ENCODE peak calls at places on chromosome 5, in seven cellular contexts. X is left ventricle myocardium inferior, Y is ascending aorta, B is AG09309, P is WERI-Rb-1, T is mammary epithelial cell, S is cardiac fibroblast. C is an unnamed sample.

GRCh38 chr5:112004867-112005532 is 248.0 kb upstream of the NREP start:
- DNase-seq in X (no peak), Y (no peak), B (no peak), P (no peak), T (peak), S (peak), C (no peak)

GRCh38 chr5:43161244-43161643 is 30.8 kb upstream of the NIM1K start:
- DNase-seq in X (no peak), Y (no peak), B (no peak), P (no peak), T (no peak), S (no peak), C (no peak)

GRCh38 chr5:81370912-81371311 is 23.0 kb downstream of the ACOT12 start:
- DNase-seq in X (no peak), Y (no peak), B (no peak), P (no peak), T (no peak), S (no peak), C (no peak)

GRCh38 chr5:118596255-118596654 is 392.1 kb downstream of the DTWD2 start:
- DNase-seq in X (no peak), Y (no peak), B (no peak), P (no peak), T (peak), S (no peak), C (no peak)

GRCh38 chr5:52859619-52860018 is 71.9 kb downstream of the ITGA1 start:
- DNase-seq in X (no peak), Y (no peak), B (no peak), P (no peak), T (peak), S (peak), C (no peak)

GRCh38 chr5:160887780-160888179 is 35.8 kb upstream of the ATP10B start:
- DNase-seq in X (no peak), Y (no peak), B (no peak), P (no peak), T (no peak), S (no peak), C (no peak)

GRCh38 chr5:1748271-1748670 is 51.4 kb downstream of the MRPL36 start:
- DNase-seq in X (no peak), Y (no peak), B (no peak), P (no peak), T (no peak), S (no peak), C (no peak)

GRCh38 chr5:74182603-74183002 is 457.9 kb downstream of the ENC1 start:
- DNase-seq in X (no peak), Y (no peak), B (no peak), P (no peak), T (no peak), S (no peak), C (no peak)

DNA sequence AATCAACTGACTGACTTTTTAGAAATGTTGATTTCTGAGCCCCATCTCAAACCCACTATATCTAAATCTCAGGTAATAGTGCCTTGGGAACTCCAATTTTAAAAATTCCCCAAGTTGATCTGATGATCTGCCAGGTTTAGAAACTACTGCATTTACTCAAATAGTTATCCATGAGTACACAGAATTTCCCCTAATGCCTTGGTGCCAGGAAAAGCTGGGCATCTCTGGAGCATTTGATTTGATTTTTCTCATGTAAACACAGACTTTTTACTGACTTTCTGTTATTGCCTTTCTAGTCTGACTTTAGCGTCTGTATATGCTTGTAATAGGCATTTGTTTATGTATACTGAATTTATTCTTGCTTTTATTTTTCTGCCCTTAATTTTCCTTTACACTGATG is 35.8 kb downstream of the MTREX start:
- DNase-seq in X (no peak), Y (no peak), B (no peak), P (no peak), T (no peak), S (no peak), C (no peak)
- H3K4me3 ChIP-seq in X (no peak), Y (no peak), B (no peak), P (no peak), T (no peak), S (no peak), C (peak)

DNA sequence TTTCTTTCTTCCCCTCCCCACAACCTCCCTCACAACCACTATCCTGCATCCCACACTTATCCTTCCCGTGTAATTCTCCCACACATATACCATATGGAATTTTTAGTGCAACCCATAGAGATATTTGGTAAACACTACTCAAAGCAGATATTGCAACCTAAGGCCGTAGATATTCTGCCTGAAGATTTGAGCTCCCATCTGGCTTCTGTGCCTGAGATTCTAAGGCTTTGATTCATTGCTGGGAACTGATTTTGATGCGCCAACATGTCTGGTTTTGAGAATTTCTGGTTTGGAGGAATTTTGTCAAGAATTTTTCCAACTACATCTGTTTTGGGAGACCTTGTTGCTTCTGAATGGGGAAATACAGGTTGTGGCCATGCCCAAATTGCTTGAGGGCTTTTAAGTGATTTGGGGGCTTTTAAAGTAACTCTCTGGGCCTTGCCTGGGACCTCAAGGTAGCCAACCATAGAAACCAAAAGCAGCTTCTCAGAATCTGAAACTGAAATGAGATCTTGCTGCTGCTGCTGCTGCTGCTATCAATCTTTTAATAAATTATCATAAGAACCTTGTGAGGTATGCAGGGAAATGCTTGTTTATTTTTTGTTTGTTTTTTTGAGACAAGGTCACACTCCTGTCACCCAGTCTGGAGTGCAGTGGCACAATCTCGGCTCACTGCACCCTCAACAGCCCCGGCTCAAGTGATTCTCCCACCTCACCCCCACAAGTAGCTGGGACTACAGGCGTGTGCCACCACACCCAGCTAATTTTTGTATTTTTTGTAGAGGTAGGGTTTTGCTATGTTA is 36.2 kb downstream of the PLAC8L1 start:
- DNase-seq in X (no peak), Y (no peak), B (no peak), P (no peak), T (no peak), S (no peak), C (no peak)
- H3K4me3 ChIP-seq in X (no peak), Y (no peak), B (no peak), P (no peak), T (no peak), S (no peak), C (no peak)

GRCh38 chr5:109739741-109740140 is 50.0 kb downstream of the MAN2A1 start:
- DNase-seq in X (no peak), Y (no peak), B (no peak), P (peak), T (peak), S (peak), C (no peak)
- H3K4me3 ChIP-seq in X (no peak), Y (no peak), B (no peak), P (peak), T (no peak), S (peak), C (no peak)

GRCh38 chr5:9124837-9125236 is 421.0 kb downstream of the SEMA5A start:
- DNase-seq in X (no peak), Y (no peak), B (no peak), P (no peak), T (no peak), S (no peak), C (no peak)
- H3K4me3 ChIP-seq in X (no peak), Y (no peak), B (no peak), P (no peak), T (no peak), S (no peak), C (no peak)

DNA sequence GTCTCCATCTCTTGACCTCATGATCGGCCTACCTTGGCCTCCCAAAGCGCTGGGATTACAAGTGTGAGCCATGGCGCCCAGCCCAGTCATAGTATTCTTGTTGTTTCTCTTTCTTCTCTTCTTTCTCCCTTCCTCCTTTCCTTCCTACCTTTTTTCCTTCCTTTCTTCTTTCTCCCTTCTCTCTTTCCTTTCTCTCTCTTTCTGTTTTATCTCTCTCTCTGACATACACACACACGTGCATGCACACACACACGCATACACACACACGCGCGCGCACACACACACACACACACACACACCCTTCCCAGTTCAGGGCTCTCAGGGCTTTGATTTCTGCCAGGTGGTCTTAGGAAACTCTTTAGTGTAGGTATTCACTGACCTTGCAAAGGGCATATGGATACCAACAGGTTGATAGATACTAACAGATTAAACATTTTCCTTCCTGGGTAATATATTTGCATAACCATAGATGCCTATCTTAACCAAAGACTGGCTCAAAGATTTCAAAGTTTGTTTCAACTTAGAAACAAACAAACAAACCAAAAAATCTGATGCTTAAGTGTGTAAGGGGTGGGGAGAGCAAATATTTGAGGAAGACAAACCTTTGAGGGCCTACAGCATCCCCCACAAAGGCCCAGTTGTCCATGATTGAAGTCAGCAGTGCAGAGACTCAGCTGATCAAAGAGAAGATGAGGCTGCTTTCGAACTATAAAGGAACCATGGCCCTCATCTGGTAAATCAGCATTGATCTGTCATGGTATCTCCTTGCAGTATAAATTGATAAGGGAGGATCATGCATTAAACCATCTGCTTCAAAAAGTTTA is 288.2 kb upstream of the SEMA6A start:
- DNase-seq in X (no peak), Y (no peak), B (no peak), P (no peak), T (no peak), S (no peak), C (no peak)
- H3K4me3 ChIP-seq in X (no peak), Y (no peak), B (no peak), P (no peak), T (no peak), S (no peak), C (no peak)

GRCh38 chr5:126016256-126016655 is 407.0 kb upstream of the GRAMD2B start:
- DNase-seq in X (peak), Y (no peak), B (no peak), P (no peak), T (no peak), S (no peak), C (peak)
- H3K4me3 ChIP-seq in X (no peak), Y (no peak), B (no peak), P (no peak), T (no peak), S (no peak), C (no peak)

GRCh38 chr5:106154280-106154716 is 1516.4 kb downstream of the EFNA5 start:
- DNase-seq in X (no peak), Y (no peak), B (no peak), P (no peak), T (no peak), S (no peak), C (no peak)

GRCh38 chr5:106152569-106152968 is 1518.2 kb downstream of the EFNA5 start:
- DNase-seq in X (no peak), Y (no peak), B (no peak), P (no peak), T (no peak), S (no peak), C (no peak)
- H3K4me3 ChIP-seq in X (no peak), Y (no peak), B (no peak), P (no peak), T (no peak), S (no peak), C (no peak)

GRCh38 chr5:76736679-76737078 is 20.8 kb downstream of the F2R start:
- DNase-seq in X (no peak), Y (no peak), B (no peak), P (no peak), T (no peak), S (no peak), C (no peak)

GRCh38 chr5:76735762-76736545 is 20.0 kb downstream of the F2R start:
- DNase-seq in X (no peak), Y (no peak), B (no peak), P (no peak), T (no peak), S (no peak), C (no peak)

GRCh38 chr5:76733049-76733417 is 17.1 kb downstream of the F2R start:
- DNase-seq in X (no peak), Y (no peak), B (no peak), P (no peak), T (no peak), S (no peak), C (no peak)

GRCh38 chr5:76737846-76738245 is 21.9 kb downstream of the F2R start:
- DNase-seq in X (no peak), Y (no peak), B (no peak), P (no peak), T (no peak), S (peak), C (no peak)

GRCh38 chr5:76737131-76737556 is 21.2 kb downstream of the F2R start:
- DNase-seq in X (no peak), Y (no peak), B (no peak), P (no peak), T (no peak), S (no peak), C (no peak)
- H3K4me3 ChIP-seq in X (no peak), Y (no peak), B (no peak), P (no peak), T (no peak), S (no peak), C (no peak)